ENCODE peak calls at places on chromosome 21, in six cellular contexts. L, J, Z, Y, F and V are unnamed samples.

GRCh38 chr21:22235866-22236590 is 1237.8 kb downstream of the NCAM2 start:
- DNase-seq in L (no peak), J (no peak), Z (no peak), Y (no peak), F (no peak), V (no peak)

GRCh38 chr21:46054447-46054846 is 43.5 kb upstream of the COL6A2 start:
- DNase-seq in L (no peak), J (no peak), Z (no peak), Y (peak), F (no peak), V (no peak)

GRCh38 chr21:44531606-44532128 is 8.3 kb downstream of the KRTAP10-1 start:
- DNase-seq in L (no peak), J (no peak), Z (no peak), Y (no peak), F (no peak), V (no peak)

GRCh38 chr21:44926364-44927101 is 5.8 kb upstream of the ITGB2 start:
- DNase-seq in L (no peak), J (peak), Z (no peak), Y (peak), F (peak), V (no peak)

GRCh38 chr21:38913120-38913975 is 107.6 kb downstream of the ETS2 start:
- DNase-seq in L (no peak), J (no peak), Z (no peak), Y (peak), F (no peak), V (peak)

GRCh38 chr21:41947596-41948403 is 6.0 kb downstream of the C2CD2 start:
- DNase-seq in L (no peak), J (no peak), Z (peak), Y (peak), F (no peak), V (no peak)

GRCh38 chr21:33325222-33326067 is 675 bp downstream of the IFNAR1 start:
- DNase-seq in L (peak), J (peak), Z (peak), Y (peak), F (peak), V (no peak)

GRCh38 chr21:36471254-36471723 is 8.6 kb downstream of the CLDN14 start:
- DNase-seq in L (no peak), J (no peak), Z (no peak), Y (no peak), F (no peak), V (no peak)

GRCh38 chr21:46517361-46517760 is 58.7 kb downstream of the DIP2A start:
- DNase-seq in L (no peak), J (no peak), Z (no peak), Y (peak), F (no peak), V (no peak)

GRCh38 chr21:32918467-32919140 is 107.1 kb upstream of the OLIG2 start:
- DNase-seq in L (no peak), J (no peak), Z (no peak), Y (no peak), F (no peak), V (no peak)

GRCh38 chr21:28747464-28747863 is 245.2 kb downstream of the LTN1 start:
- DNase-seq in L (no peak), J (no peak), Z (no peak), Y (no peak), F (no peak), V (no peak)

GRCh38 chr21:25934130-25934529 is 199.4 kb downstream of the GABPA start:
- DNase-seq in L (no peak), J (no peak), Z (no peak), Y (no peak), F (no peak), V (no peak)